ENCODE peak calls at places on chromosomes 12 and 14, in four cellular contexts. N, G, B and J are unnamed samples.
A peak's percentile ranks its signal among the peaks of the same experiment; 100 is the strongest.

GRCh38 chr14:36227802-36228201 is 51.3 kb upstream of the PTCSC3 start:
- DNase-seq in N (no peak), G (no peak), B (no peak), J (no peak)

GRCh38 chr12:57226588-57227314 is 2.8 kb upstream of the SHMT2 start:
- DNase-seq in N (no peak), G (no peak), B (no peak), J (no peak)

GRCh38 chr12:111443586-111443985 is 37.9 kb downstream of the SH2B3 start:
- DNase-seq in N (no peak), G (no peak), B (no peak), J (no peak)

GRCh38 chr12:75704664-75705063 is 193.3 kb upstream of the KRR1 start:
- DNase-seq in N (no peak), G (no peak), B (no peak), J (no peak)

GRCh38 chr12:120235369-120236123 is 30.0 kb downstream of the PXN start:
- DNase-seq in N (no peak), G (no peak), B (no peak), J (no peak)

GRCh38 chr12:94098466-94098865 is 49.9 kb upstream of the PLXNC1 start:
- DNase-seq in N (no peak), G (no peak), B (no peak), J (no peak)

GRCh38 chr12:93191956-93192355 is 185.8 kb upstream of the NUDT4 start:
- DNase-seq in N (no peak), G (peak; percentile 5), B (no peak), J (no peak)

GRCh38 chr12:123712780-123713319 is 697 bp downstream of the ATP6V0A2 start:
- DNase-seq in N (peak; percentile 35), G (no peak), B (no peak), J (no peak)

GRCh38 chr14:67502867-67503266 is 14.3 kb upstream of the TMEM229B start:
- DNase-seq in N (no peak), G (no peak), B (no peak), J (no peak)

GRCh38 chr14:70186826-70187483 is 1.8 kb downstream of the SLC8A3 start:
- DNase-seq in N (no peak), G (no peak), B (no peak), J (peak; percentile 60)

GRCh38 chr12:108861878-108862587 is 4.7 kb upstream of the SSH1 start:
- DNase-seq in N (no peak), G (peak; percentile 11), B (no peak), J (peak; percentile 56)

GRCh38 chr12:131088701-131089525 is 135.2 kb downstream of the ADGRD1 start:
- DNase-seq in N (no peak), G (no peak), B (no peak), J (no peak)

GRCh38 chr12:57181561-57182155 is 34.2 kb upstream of the LRP1-AS start:
- DNase-seq in N (no peak), G (no peak), B (no peak), J (no peak)

GRCh38 chr12:62297321-62297720 is 37.1 kb downstream of the USP15 start:
- DNase-seq in N (no peak), G (no peak), B (no peak), J (no peak)

GRCh38 chr12:103596981-103597380 is 9.9 kb downstream of the STAB2 start:
- DNase-seq in N (no peak), G (no peak), B (no peak), J (no peak)

GRCh38 chr14:105294142-105294597 is 6.6 kb downstream of the BRF1 start:
- DNase-seq in N (no peak), G (peak; percentile 67), B (no peak), J (no peak)

GRCh38 chr14:73025544-73025943 is 1.4 kb downstream of the ZFYVE1 start:
- DNase-seq in N (no peak), G (no peak), B (no peak), J (no peak)

GRCh38 chr12:99195474-99195873 is 452.1 kb upstream of the GARIN6 start:
- DNase-seq in N (peak; percentile 8), G (no peak), B (no peak), J (no peak)

GRCh38 chr12:26402648-26403047 is 207.3 kb downstream of the SSPN start:
- DNase-seq in N (no peak), G (no peak), B (peak; percentile 34), J (no peak)

GRCh38 chr12:38850463-38850862 is 54.9 kb downstream of the CPNE8 start:
- DNase-seq in N (no peak), G (no peak), B (no peak), J (no peak)

GRCh38 chr14:20757963-20758362 is 10.2 kb upstream of the EDDM3B start:
- DNase-seq in N (no peak), G (no peak), B (no peak), J (peak; percentile 37)

GRCh38 chr14:105162374-105162979 is 6.1 kb downstream of the JAG2 start:
- DNase-seq in N (no peak), G (no peak), B (no peak), J (peak; percentile 58)

GRCh38 chr14:104515059-104515810 is 64.3 kb upstream of the C14orf180 start:
- DNase-seq in N (no peak), G (no peak), B (no peak), J (no peak)

GRCh38 chr14:71130491-71131179 is 223.4 kb downstream of the PCNX1 start:
- DNase-seq in N (no peak), G (no peak), B (no peak), J (no peak)

GRCh38 chr12:57224973-57225679 is 4.4 kb upstream of the SHMT2 start:
- DNase-seq in N (no peak), G (no peak), B (no peak), J (peak; percentile 64)

GRCh38 chr14:35121026-35121886 is 534 bp downstream of the PPP2R3C start:
- DNase-seq in N (no peak), G (no peak), B (no peak), J (no peak)

GRCh38 chr12:30696486-30696885 is 817 bp upstream of the IPO8 start:
- DNase-seq in N (no peak), G (no peak), B (no peak), J (no peak)

GRCh38 chr14:94548999-94549985 is 11.9 kb upstream of the SERPINA4 start:
- DNase-seq in N (peak; percentile 83), G (peak; percentile 41), B (peak; percentile 47), J (peak; percentile 67)

GRCh38 chr12:45779936-45780335 is 50.4 kb downstream of the ARID2 start:
- DNase-seq in N (no peak), G (no peak), B (no peak), J (no peak)

GRCh38 chr14:61950340-61950739 is 188.1 kb downstream of the SNAPC1 start:
- DNase-seq in N (no peak), G (no peak), B (no peak), J (no peak)

GRCh38 chr12:68264864-68265256 is 11.5 kb upstream of the IL22 start:
- DNase-seq in N (no peak), G (no peak), B (no peak), J (no peak)

GRCh38 chr12:109727039-109727723 is 13.6 kb downstream of the FAM222A start:
- DNase-seq in N (no peak), G (peak; percentile 97), B (no peak), J (no peak)

GRCh38 chr14:51323492-51323891 is 83.4 kb downstream of the TMX1 start:
- DNase-seq in N (no peak), G (no peak), B (no peak), J (no peak)

GRCh38 chr12:48980389-48980952 is 2.3 kb downstream of the WNT1 start:
- DNase-seq in N (no peak), G (no peak), B (no peak), J (peak; percentile 47)